ENCODE peak calls at places on chromosomes 7 and 10, in four cellular contexts. Y is uterus, V is body of pancreas, Z is sigmoid colon. O is an unnamed sample. For H3K9me3, the result is how much of the 10 kb centered on the place peaks cover.

GRCh38 chr10:72089618-72090017 is 1.3 kb upstream of the SPOCK2 start:
- DNase-seq in Y (no peak), V (no peak), Z (no peak), O (no peak)

GRCh38 chr10:110458583-110458920 is 39.2 kb upstream of the DUSP5 start:
- DNase-seq in Z (no peak), V (no peak), Y (no peak), O (no peak)

GRCh38 chr10:3487228-3487627 is 297.8 kb downstream of the KLF6 start:
- DNase-seq in V (no peak), Z (no peak), Y (no peak), O (no peak)

GRCh38 chr10:24442234-24442633 is 233.3 kb downstream of the KIAA1217 start:
- DNase-seq in Z (no peak), Y (no peak), V (no peak), O (no peak)

GRCh38 chr10:127619550-127619949 is 70.4 kb downstream of the NPS start:
- DNase-seq in Z (no peak), Y (no peak), V (no peak), O (no peak)

GRCh38 chr10:29877798-29878491 is 181.4 kb downstream of the JCAD start:
- DNase-seq in Y (no peak), V (peak), Z (no peak), O (no peak)

GRCh38 chr10:30349967-30350735 is 1.1 kb upstream of the MTPAP start:
- DNase-seq in V (no peak), Y (no peak), Z (no peak), O (no peak)

GRCh38 chr7:57203161-57203791 is 71.0 kb upstream of the ZNF479 start:
- DNase-seq in V (no peak), Z (no peak), Y (no peak), O (peak)

GRCh38 chr7:25852249-25852994 is 299.6 kb upstream of the NFE2L3 start:
- DNase-seq in Z (no peak), V (no peak), Y (peak), O (peak)

GRCh38 chr7:4164556-4164955 is 517.5 kb upstream of the FOXK1 start:
- DNase-seq in V (no peak), Z (no peak), Y (no peak), O (no peak)

GRCh38 chr7:134448359-134449229 is 10.3 kb downstream of the AKR1B1 start:
- DNase-seq in Z (no peak), V (no peak), Y (no peak), O (no peak)

DNA sequence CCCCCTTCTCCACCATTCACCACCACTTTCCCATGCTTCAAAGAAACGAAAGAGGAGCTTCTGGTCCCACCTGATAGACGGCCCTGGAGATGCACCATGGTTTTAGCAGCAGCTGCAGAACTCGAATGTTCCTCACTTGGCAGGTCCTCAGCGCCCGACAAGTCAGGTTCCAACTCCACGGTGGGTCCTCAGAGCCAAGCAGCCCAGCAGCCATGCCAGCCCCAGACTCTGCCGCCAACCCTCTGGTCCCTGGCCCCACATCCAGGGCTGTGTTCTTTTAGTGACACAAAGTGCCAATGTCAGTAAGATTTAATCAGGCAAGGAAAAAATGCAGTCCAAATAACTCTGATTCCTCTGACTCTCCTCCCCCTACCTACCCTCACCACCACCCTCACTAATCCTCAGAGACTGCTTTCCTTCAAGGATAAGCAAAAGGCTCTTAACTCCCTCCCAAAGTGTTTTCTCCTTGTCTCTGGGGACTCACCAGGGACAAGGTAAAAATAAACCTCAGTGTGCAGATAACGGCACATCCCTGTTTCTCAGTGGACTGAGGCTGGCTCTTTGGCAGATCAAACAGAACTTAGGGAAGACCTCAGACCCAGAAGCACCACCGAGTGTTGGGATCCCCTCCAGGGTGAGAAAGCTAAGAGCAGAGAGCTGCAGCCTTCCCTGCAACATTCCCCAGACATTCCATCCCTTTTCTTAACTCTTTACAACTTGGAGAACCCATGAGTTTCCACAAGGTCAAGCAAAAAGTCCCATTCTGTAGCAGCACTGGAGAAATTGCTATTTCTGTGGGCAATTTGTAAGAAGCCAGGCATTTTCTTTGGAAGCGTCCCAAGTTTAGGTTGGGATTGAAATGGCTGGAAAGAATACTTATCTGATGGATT is 358.9 kb downstream of the FRMD4A start:
- DNase-seq in V (no peak), Z (no peak), Y (no peak), O (no peak)
- H3K4me3 ChIP-seq in V (no peak), Z (no peak), Y (no peak), O (no peak)

GRCh38 chr10:131431978-131432690 is 120.6 kb upstream of the TCERG1L start:
- DNase-seq in V (no peak), Y (no peak), Z (no peak), O (no peak)
- H3K9me3 ChIP-seq in V (under half), Y (under half), Z (under half), O (under half)

DNA sequence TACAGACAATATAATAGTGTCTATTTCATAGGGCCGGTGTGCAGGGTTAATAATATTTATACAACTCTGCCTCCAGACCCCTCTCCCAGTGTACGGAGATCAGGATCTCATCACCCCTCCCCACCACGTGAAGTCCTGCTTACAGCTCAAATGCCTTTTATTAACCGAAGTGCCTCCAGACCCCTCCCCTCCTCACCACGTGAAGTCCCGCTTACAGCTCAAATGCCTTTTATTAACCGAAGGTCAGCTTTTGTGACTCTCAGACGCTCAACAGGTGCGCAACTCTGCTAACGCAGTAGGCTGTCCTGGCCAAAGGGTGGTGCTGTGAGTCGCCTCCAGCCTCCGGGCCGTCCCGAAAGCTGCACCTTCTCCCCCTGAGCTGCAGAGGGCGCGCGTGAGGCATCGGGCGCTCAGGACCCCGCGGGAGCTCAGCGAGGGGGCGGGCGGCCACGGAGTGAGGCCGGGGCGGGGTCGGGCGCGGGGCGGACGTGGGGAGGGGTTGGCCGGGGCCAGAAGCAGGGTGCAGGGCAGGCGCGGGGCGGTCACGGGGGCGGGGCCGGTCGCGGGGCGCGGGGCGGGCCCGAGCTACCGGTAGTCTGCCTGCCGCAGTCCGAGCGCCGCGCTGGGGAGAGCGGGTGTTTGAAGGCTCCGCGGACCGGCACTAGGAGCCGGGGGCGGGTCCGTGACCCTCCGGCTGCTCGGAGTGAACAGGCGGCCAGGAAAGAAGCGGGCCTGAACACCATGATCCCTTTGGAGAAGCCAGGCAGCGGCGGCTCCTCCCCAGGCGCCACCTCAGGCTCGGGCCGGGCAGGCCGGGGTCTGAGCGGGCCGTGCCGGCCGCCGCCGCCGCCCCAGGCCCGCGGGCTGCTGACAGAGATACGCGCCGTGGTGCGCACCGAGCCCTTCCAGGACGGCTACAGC is at the start of gene STK17A:
- DNase-seq in Z (peak), Y (peak), V (peak), O (peak)
- TF ChIP-seq POLR2A in Z (no peak), Y (peak), V (peak), O (peak)

DNA sequence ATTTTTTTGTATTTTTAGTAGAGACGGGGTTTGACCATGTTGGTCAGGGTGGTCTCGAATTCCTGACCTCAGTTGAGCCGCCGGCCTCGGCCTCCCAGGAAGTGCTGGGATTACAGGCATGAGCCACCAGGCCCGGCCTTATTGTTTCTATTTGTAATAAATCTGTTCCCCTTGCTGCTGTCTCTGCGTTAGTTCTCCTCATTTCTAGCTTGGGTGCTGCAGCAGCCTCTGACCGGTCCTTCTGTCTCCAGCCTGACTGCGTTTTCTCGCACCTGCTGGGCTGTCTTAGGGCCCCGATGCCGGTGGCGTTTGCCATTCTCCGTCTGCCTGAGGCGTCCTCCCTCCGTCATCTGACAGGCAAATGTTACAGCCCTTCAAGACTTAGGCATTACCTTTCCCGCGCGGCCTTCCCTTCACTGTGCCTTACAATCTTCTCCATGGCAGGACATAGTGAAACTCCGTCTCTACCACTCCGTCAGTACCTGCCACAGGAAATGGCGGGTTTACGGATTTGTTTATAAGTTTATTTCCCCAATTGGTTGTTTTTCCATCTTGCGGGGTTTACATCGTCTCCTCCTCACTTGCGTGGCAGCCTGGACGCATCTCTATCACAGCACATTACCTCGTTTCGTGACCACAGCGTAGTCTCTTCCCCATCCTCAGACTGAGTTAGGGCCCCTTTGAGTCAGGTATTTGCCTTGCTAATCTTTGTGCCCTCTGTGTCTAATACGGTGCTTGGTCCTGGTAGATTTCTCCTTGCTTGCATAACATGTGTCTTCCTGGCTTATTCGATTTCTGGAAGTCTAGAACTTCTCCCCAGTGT is 2.3 kb upstream of the GIMAP8 start:
- DNase-seq in Z (no peak), Y (no peak), V (no peak), O (no peak)
- H3K4me3 ChIP-seq in Z (no peak), Y (no peak), V (no peak), O (no peak)

GRCh38 chr7:27100601-27101187 is 1.8 kb downstream of the HOXA2 start:
- DNase-seq in V (no peak), Y (no peak), Z (no peak), O (no peak)

GRCh38 chr7:27098493-27099223 is 2.9 kb upstream of the HOXA1 start:
- DNase-seq in Z (peak), Y (peak), V (no peak), O (peak)

GRCh38 chr7:27099839-27100225 is 2.7 kb downstream of the HOXA2 start:
- DNase-seq in V (no peak), Z (no peak), Y (no peak), O (no peak)

GRCh38 chr7:27097686-27098492 is 2.1 kb upstream of the HOXA1 start:
- DNase-seq in Y (no peak), Z (peak), V (no peak), O (no peak)

DNA sequence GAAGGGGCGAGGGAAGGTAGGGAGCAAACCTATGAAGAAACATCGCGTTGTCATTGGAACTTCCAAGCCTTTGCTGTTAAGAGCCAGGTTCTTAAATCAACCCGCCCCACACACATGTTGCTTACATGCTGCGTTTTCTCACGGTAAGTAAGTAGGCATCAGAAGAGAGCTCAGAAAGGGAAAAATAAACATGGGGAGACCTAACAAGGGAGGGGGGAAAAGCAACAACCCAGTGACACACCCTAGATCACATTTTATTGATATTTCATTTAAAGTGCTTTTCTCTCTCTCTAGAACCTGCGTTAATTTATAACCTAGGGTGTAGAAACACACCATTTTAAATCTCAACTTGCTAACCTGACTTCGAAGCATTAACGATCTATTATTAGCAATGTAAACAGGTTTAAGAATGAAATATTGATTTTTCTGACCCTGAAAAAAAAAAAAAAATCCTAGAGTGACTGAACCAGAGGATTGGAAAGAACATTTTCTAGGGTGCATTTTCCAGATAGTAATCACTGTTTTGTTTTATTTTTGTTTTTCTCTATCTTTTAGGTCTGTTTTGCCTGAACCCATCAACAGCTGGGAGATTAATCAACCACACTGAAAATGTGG is 3.2 kb downstream of the HOXA2 start:
- DNase-seq in Z (no peak), V (no peak), Y (no peak), O (no peak)
- H3K9me3 ChIP-seq in Z (under half), V (under half), Y (under half), O (under half)

DNA sequence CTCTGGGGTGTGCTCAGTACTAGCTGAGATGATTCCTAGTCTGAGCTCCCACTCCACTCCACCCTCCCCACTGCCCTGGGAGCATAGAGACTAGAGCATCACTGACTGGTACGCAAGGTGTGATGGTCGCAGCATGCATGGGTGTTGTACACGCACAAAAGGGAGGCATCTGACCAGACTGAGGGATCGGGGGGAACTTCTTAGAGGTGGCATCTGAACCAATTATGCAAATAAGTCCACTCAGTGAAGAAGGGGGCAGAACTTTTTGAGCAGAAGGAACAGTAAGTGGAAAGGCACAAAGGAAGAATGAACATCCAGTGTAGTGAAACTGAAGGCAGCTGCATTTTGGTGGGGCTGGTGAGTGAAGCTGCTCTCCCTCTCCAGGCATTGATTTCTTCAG is 25.5 kb downstream of the PDSS1 start:
- DNase-seq in Z (no peak), V (no peak), Y (no peak), O (no peak)
- TF ChIP-seq POLR2A in Z (no peak), V (no peak), Y (no peak), O (no peak)

GRCh38 chr7:144723311-144723710 is 112.5 kb downstream of the TPK1 start:
- DNase-seq in Z (no peak), V (no peak), Y (no peak), O (no peak)
- H3K4me3 ChIP-seq in Z (no peak), V (no peak), Y (no peak), O (no peak)

GRCh38 chr7:158266817-158267736 is 320.5 kb downstream of the PTPRN2 start:
- DNase-seq in Y (no peak), Z (peak), V (no peak), O (peak)

GRCh38 chr7:158264881-158265742 is 322.5 kb downstream of the PTPRN2 start:
- DNase-seq in Y (no peak), Z (peak), V (no peak), O (no peak)

GRCh38 chr7:158266426-158266816 is 321.2 kb downstream of the PTPRN2 start:
- DNase-seq in Y (no peak), Z (peak), V (no peak), O (no peak)

GRCh38 chr7:158263964-158264748 is 323.5 kb downstream of the PTPRN2 start:
- DNase-seq in Y (no peak), V (no peak), Z (peak), O (peak)

DNA sequence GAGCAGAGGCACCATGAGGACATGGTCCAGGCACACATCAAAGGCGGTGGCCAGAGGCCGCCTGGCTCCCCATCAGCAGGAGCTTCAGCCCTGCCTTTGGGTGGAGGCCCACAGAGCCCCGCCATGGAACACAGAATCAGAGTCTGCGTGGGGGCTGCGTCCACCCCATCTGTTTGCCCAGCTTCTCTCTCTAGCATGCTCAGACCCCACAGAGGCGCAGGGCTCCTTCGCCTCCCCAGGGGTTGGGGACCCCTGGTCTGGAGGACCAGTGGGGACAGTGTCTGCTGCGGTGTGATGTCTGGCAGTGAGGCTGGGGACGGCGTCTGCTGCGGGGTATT is 321.9 kb downstream of the PTPRN2 start:
- DNase-seq in V (no peak), Z (peak), Y (no peak), O (no peak)
- H3K9me3 ChIP-seq in V (under half), Z (under half), Y (under half), O (under half)

DNA sequence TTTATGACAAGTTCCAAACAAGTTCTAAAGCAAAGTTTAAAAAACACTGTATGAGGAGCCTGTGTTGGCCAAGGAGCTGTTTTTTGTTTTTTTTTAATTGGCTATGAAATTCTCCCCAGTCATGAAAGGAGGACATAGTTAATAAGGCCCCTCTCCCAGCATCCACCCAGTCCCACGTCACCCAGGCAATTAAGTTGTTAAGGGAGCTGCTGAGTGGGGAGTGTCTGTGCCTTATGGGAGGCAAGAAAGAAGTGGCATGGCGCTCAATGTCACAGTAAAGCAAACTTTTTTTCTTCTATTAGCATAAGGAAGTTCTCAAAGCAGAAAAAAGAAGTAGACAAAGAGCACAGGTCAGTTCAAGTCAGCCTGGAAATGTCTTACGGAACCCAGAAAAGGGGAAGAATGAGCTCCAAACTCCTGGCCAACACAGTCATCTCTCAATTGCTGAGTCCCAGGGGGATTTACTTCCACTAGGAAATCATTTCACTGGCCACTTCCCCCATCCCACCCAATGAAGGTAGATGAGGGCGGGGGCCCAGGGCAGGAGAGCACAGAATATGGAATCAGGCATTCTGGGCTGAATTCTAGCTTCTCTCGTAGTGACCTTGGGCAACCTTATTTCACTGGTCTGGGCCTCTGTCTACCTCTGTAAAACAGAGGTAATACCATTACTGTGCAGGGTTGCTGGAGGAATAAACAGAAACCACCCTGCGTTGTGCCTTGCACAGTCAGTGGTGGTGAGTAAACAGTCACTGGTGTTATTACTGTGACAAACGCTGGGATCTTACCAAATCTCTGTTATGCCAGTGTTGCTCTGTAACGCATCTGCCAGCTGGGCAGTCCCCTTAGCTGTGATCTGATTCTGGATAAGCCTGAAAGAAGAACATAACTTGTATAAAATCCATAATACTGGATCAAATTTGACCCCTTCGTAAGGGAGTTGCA is 49.7 kb downstream of the NOD1 start:
- DNase-seq in Z (peak), V (no peak), Y (no peak), O (no peak)
- TF ChIP-seq POLR2A in Z (no peak), V (no peak), Y (no peak), O (no peak)

DNA sequence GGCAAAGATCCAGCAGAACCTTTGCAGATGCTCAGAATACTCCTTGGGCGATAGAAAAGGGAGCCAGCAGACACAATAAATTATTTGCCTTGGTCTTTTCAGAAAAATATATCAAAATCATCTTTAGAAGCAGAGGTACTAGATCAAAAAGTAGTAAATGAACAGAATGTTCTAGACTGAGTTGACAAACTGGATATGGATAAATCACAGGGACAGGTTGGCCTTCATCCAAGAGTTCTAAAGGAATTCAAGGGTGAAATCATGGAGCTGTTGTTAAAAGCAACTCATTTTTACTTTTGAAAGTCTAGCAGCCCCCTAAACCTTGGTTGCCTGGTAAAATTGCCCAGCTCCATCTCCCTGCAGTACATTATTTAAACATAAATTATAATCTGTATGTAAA is 99.1 kb downstream of the PLCE1 start:
- DNase-seq in V (no peak), Y (no peak), Z (no peak), O (no peak)
- H3K4me3 ChIP-seq in V (no peak), Y (no peak), Z (no peak), O (no peak)

O was measured in Peyer's patch.